ENCODE peak calls at places on chromosome 17, in eight cellular contexts. One of them, this sample, is unnamed.

GRCh38 chr17:67520282-67520906 is 143.3 kb downstream of the PITPNC1 start:
- DNase-seq in germinal center: no peak
- DNase-seq in epithelial cell of proximal tubule: no peak
- DNase-seq in neural progenitor cell: no peak
- DNase-seq in left kidney: peak; percentile 93
- DNase-seq in GDM1: no peak
- DNase-seq in T-cell: no peak
- DNase-seq in central memory CD8-positive, alpha-beta T cell: no peak
- DNase-seq in this sample: no peak

GRCh38 chr17:40485851-40486512 is 15.4 kb downstream of the TNS4 start:
- DNase-seq in germinal center: no peak
- DNase-seq in epithelial cell of proximal tubule: peak; percentile 97
- DNase-seq in neural progenitor cell: no peak
- DNase-seq in left kidney: peak; percentile 78
- DNase-seq in GDM1: no peak
- DNase-seq in T-cell: peak; percentile 7
- DNase-seq in central memory CD8-positive, alpha-beta T cell: no peak
- DNase-seq in this sample: peak; percentile 98

GRCh38 chr17:80228477-80228876 is 8.2 kb downstream of the SLC26A11 start:
- DNase-seq in germinal center: no peak
- DNase-seq in epithelial cell of proximal tubule: no peak
- DNase-seq in neural progenitor cell: no peak
- DNase-seq in left kidney: no peak
- DNase-seq in GDM1: no peak
- DNase-seq in T-cell: no peak
- DNase-seq in central memory CD8-positive, alpha-beta T cell: no peak
- DNase-seq in this sample: no peak

GRCh38 chr17:70624208-70624607 is 454.9 kb downstream of the KCNJ2 start:
- DNase-seq in germinal center: no peak
- DNase-seq in epithelial cell of proximal tubule: no peak
- DNase-seq in neural progenitor cell: no peak
- DNase-seq in left kidney: no peak
- DNase-seq in GDM1: no peak
- DNase-seq in T-cell: no peak
- DNase-seq in central memory CD8-positive, alpha-beta T cell: no peak
- DNase-seq in this sample: no peak

GRCh38 chr17:43025766-43026537 is 921 bp downstream of the RND2 start:
- DNase-seq in germinal center: no peak
- DNase-seq in epithelial cell of proximal tubule: no peak
- DNase-seq in neural progenitor cell: no peak
- DNase-seq in left kidney: no peak
- DNase-seq in GDM1: no peak
- DNase-seq in T-cell: no peak
- DNase-seq in central memory CD8-positive, alpha-beta T cell: no peak
- DNase-seq in this sample: no peak

GRCh38 chr17:18959845-18960240 is 7.9 kb downstream of the SLC5A10 start:
- DNase-seq in germinal center: no peak
- DNase-seq in epithelial cell of proximal tubule: no peak
- DNase-seq in neural progenitor cell: no peak
- DNase-seq in left kidney: no peak
- DNase-seq in GDM1: no peak
- DNase-seq in T-cell: no peak
- DNase-seq in central memory CD8-positive, alpha-beta T cell: no peak
- DNase-seq in this sample: no peak

GRCh38 chr17:82911822-82912221 is 72.0 kb upstream of the ZNF750 start:
- DNase-seq in germinal center: peak; percentile 39
- DNase-seq in epithelial cell of proximal tubule: no peak
- DNase-seq in neural progenitor cell: no peak
- DNase-seq in left kidney: no peak
- DNase-seq in GDM1: no peak
- DNase-seq in T-cell: no peak
- DNase-seq in central memory CD8-positive, alpha-beta T cell: no peak
- DNase-seq in this sample: no peak

GRCh38 chr17:48100591-48101011 is 677 bp downstream of the CBX1 start:
- DNase-seq in germinal center: no peak
- DNase-seq in epithelial cell of proximal tubule: no peak
- DNase-seq in neural progenitor cell: peak; percentile 81
- DNase-seq in left kidney: peak; percentile 85
- DNase-seq in GDM1: no peak
- DNase-seq in T-cell: no peak
- DNase-seq in central memory CD8-positive, alpha-beta T cell: no peak
- DNase-seq in this sample: peak; percentile 35

GRCh38 chr17:36934759-36935630 is 2.3 kb upstream of the LHX1 start:
- DNase-seq in germinal center: no peak
- DNase-seq in epithelial cell of proximal tubule: no peak
- DNase-seq in neural progenitor cell: peak; percentile 85
- DNase-seq in left kidney: peak; percentile 75
- DNase-seq in GDM1: no peak
- DNase-seq in T-cell: no peak
- DNase-seq in central memory CD8-positive, alpha-beta T cell: no peak
- DNase-seq in this sample: no peak

GRCh38 chr17:61232871-61233270 is 166.8 kb upstream of the TBX2 start:
- DNase-seq in germinal center: no peak
- DNase-seq in epithelial cell of proximal tubule: no peak
- DNase-seq in neural progenitor cell: no peak
- DNase-seq in left kidney: no peak
- DNase-seq in GDM1: no peak
- DNase-seq in T-cell: no peak
- DNase-seq in central memory CD8-positive, alpha-beta T cell: no peak
- DNase-seq in this sample: no peak

GRCh38 chr17:49992933-49993422 is 2.0 kb downstream of the DLX3 start:
- DNase-seq in germinal center: no peak
- DNase-seq in epithelial cell of proximal tubule: no peak
- DNase-seq in neural progenitor cell: peak; percentile 1
- DNase-seq in left kidney: no peak
- DNase-seq in GDM1: no peak
- DNase-seq in T-cell: no peak
- DNase-seq in central memory CD8-positive, alpha-beta T cell: no peak
- DNase-seq in this sample: no peak

GRCh38 chr17:68452724-68453290 is 4.5 kb downstream of the WIPI1 start:
- DNase-seq in germinal center: no peak
- DNase-seq in epithelial cell of proximal tubule: no peak
- DNase-seq in neural progenitor cell: no peak
- DNase-seq in left kidney: no peak
- DNase-seq in GDM1: no peak
- DNase-seq in T-cell: no peak
- DNase-seq in central memory CD8-positive, alpha-beta T cell: no peak
- DNase-seq in this sample: no peak

GRCh38 chr17:66507103-66507923 is 204.9 kb downstream of the PRKCA start:
- DNase-seq in germinal center: no peak
- DNase-seq in epithelial cell of proximal tubule: no peak
- DNase-seq in neural progenitor cell: no peak
- DNase-seq in left kidney: no peak
- DNase-seq in GDM1: no peak
- DNase-seq in T-cell: no peak
- DNase-seq in central memory CD8-positive, alpha-beta T cell: no peak
- DNase-seq in this sample: peak; percentile 64

GRCh38 chr17:81335388-81336157 is 40.5 kb upstream of the SLC38A10 start:
- DNase-seq in germinal center: no peak
- DNase-seq in epithelial cell of proximal tubule: no peak
- DNase-seq in neural progenitor cell: no peak
- DNase-seq in left kidney: no peak
- DNase-seq in GDM1: no peak
- DNase-seq in T-cell: no peak
- DNase-seq in central memory CD8-positive, alpha-beta T cell: no peak
- DNase-seq in this sample: no peak

GRCh38 chr17:33292981-33293867 is at the start of gene ASIC2:
- DNase-seq in germinal center: no peak
- DNase-seq in epithelial cell of proximal tubule: no peak
- DNase-seq in neural progenitor cell: peak; percentile 89
- DNase-seq in left kidney: peak; percentile 86
- DNase-seq in GDM1: no peak
- DNase-seq in T-cell: no peak
- DNase-seq in central memory CD8-positive, alpha-beta T cell: no peak
- DNase-seq in this sample: no peak

GRCh38 chr17:75631353-75631752 is 1.9 kb upstream of the SMIM5 start:
- DNase-seq in germinal center: no peak
- DNase-seq in epithelial cell of proximal tubule: no peak
- DNase-seq in neural progenitor cell: no peak
- DNase-seq in left kidney: no peak
- DNase-seq in GDM1: no peak
- DNase-seq in T-cell: no peak
- DNase-seq in central memory CD8-positive, alpha-beta T cell: no peak
- DNase-seq in this sample: no peak

GRCh38 chr17:50631195-50631907 is 3.3 kb upstream of the ABCC3 start:
- DNase-seq in germinal center: no peak
- DNase-seq in epithelial cell of proximal tubule: no peak
- DNase-seq in neural progenitor cell: no peak
- DNase-seq in left kidney: peak; percentile 55
- DNase-seq in GDM1: no peak
- DNase-seq in T-cell: no peak
- DNase-seq in central memory CD8-positive, alpha-beta T cell: no peak
- DNase-seq in this sample: no peak

GRCh38 chr17:80477647-80478478 is 1.5 kb upstream of the NPTX1 start:
- DNase-seq in germinal center: no peak
- DNase-seq in epithelial cell of proximal tubule: no peak
- DNase-seq in neural progenitor cell: peak; percentile 91
- DNase-seq in left kidney: peak; percentile 82
- DNase-seq in GDM1: no peak
- DNase-seq in T-cell: no peak
- DNase-seq in central memory CD8-positive, alpha-beta T cell: no peak
- DNase-seq in this sample: no peak

GRCh38 chr17:15039366-15039765 is 225.8 kb downstream of the PMP22 start:
- DNase-seq in germinal center: no peak
- DNase-seq in epithelial cell of proximal tubule: no peak
- DNase-seq in neural progenitor cell: no peak
- DNase-seq in left kidney: no peak
- DNase-seq in GDM1: no peak
- DNase-seq in T-cell: no peak
- DNase-seq in central memory CD8-positive, alpha-beta T cell: no peak
- DNase-seq in this sample: no peak

GRCh38 chr17:56023851-56024250 is 129.4 kb upstream of the ANKFN1 start:
- DNase-seq in germinal center: no peak
- DNase-seq in epithelial cell of proximal tubule: no peak
- DNase-seq in neural progenitor cell: no peak
- DNase-seq in left kidney: no peak
- DNase-seq in GDM1: no peak
- DNase-seq in T-cell: no peak
- DNase-seq in central memory CD8-positive, alpha-beta T cell: no peak
- DNase-seq in this sample: no peak

GRCh38 chr17:9817086-9817485 is 4.8 kb downstream of the GSG1L2 start:
- DNase-seq in germinal center: no peak
- DNase-seq in epithelial cell of proximal tubule: peak; percentile 9
- DNase-seq in neural progenitor cell: no peak
- DNase-seq in left kidney: peak; percentile 88
- DNase-seq in GDM1: no peak
- DNase-seq in T-cell: no peak
- DNase-seq in central memory CD8-positive, alpha-beta T cell: no peak
- DNase-seq in this sample: peak; percentile 43

GRCh38 chr17:37220609-37220953 is 155.2 kb upstream of the C17orf78 start:
- DNase-seq in germinal center: peak; percentile 5
- DNase-seq in epithelial cell of proximal tubule: no peak
- DNase-seq in neural progenitor cell: peak; percentile 57
- DNase-seq in left kidney: peak; percentile 63
- DNase-seq in GDM1: no peak
- DNase-seq in T-cell: no peak
- DNase-seq in central memory CD8-positive, alpha-beta T cell: no peak
- DNase-seq in this sample: peak; percentile 46

GRCh38 chr17:50328360-50328759 is 17.6 kb upstream of the XYLT2 start:
- DNase-seq in germinal center: no peak
- DNase-seq in epithelial cell of proximal tubule: no peak
- DNase-seq in neural progenitor cell: no peak
- DNase-seq in left kidney: peak; percentile 69
- DNase-seq in GDM1: no peak
- DNase-seq in T-cell: no peak
- DNase-seq in central memory CD8-positive, alpha-beta T cell: no peak
- DNase-seq in this sample: no peak

GRCh38 chr17:76241776-76242175 is 1.5 kb upstream of the RNF157 start:
- DNase-seq in germinal center: no peak
- DNase-seq in epithelial cell of proximal tubule: no peak
- DNase-seq in neural progenitor cell: no peak
- DNase-seq in left kidney: peak; percentile 56
- DNase-seq in GDM1: no peak
- DNase-seq in T-cell: no peak
- DNase-seq in central memory CD8-positive, alpha-beta T cell: no peak
- DNase-seq in this sample: no peak

This sample was measured in HFFc6.